ENCODE peak calls at places on chromosomes 16 and 17, in seven cellular contexts. R, P, T, U, M, Q and L are unnamed samples. For H3K4me1, the result is how much of the 10 kb centered on the place peaks cover.

GRCh38 chr17:7825206-7825980 is 8.6 kb upstream of the KDM6B start:
- DNase-seq in R (no peak), P (no peak), T (no peak), U (no peak), M (no peak), Q (no peak), L (no peak)

GRCh38 chr17:7588553-7589203 is 1.2 kb downstream of the SOX15 start:
- DNase-seq in R (no peak), P (no peak), T (no peak), U (no peak), M (peak), Q (no peak), L (no peak)

GRCh38 chr17:41864837-41865595 is at the start of gene KLHL11:
- DNase-seq in R (peak), P (peak), T (peak), U (peak), M (peak), Q (peak), L (no peak)

GRCh38 chr17:29929006-29929543 is 953 bp downstream of the SSH2 start:
- DNase-seq in R (peak), P (no peak), T (peak), U (no peak), M (peak), Q (peak), L (no peak)

GRCh38 chr17:82106697-82107305 is 8.8 kb upstream of the FASN start:
- DNase-seq in R (no peak), P (no peak), T (peak), U (peak), M (no peak), Q (no peak), L (no peak)

GRCh38 chr16:63877401-63877800 is 1244.5 kb downstream of the CDH11 start:
- DNase-seq in R (no peak), P (no peak), T (no peak), U (no peak), M (no peak), Q (no peak), L (no peak)

GRCh38 chr17:75270218-75270965 is 639 bp downstream of the MIF4GD start:
- DNase-seq in R (peak), P (peak), T (peak), U (peak), M (peak), Q (peak), L (no peak)

GRCh38 chr16:78673884-78674283 is 574.4 kb downstream of the WWOX start:
- DNase-seq in R (no peak), P (no peak), T (no peak), U (no peak), M (no peak), Q (no peak), L (no peak)

GRCh38 chr17:1647802-1648581 is 1.7 kb downstream of the RILP start:
- DNase-seq in R (no peak), P (no peak), T (no peak), U (peak), M (no peak), Q (peak), L (no peak)
- H3K4me3 ChIP-seq in R (peak), P (peak), T (peak), U (no peak), M (peak), Q (peak), L (peak)

GRCh38 chr17:49387374-49388289 is 25.6 kb upstream of the ZNF652 start:
- DNase-seq in R (no peak), P (no peak), T (no peak), U (no peak), M (no peak), Q (no peak), L (no peak)

GRCh38 chr17:49386373-49386772 is 24.3 kb upstream of the ZNF652 start:
- DNase-seq in R (no peak), P (no peak), T (no peak), U (no peak), M (no peak), Q (no peak), L (no peak)

GRCh38 chr17:49388692-49389513 is 25.8 kb downstream of the PHB1 start:
- DNase-seq in R (peak), P (no peak), T (no peak), U (no peak), M (no peak), Q (no peak), L (no peak)

GRCh38 chr17:49390548-49391324 is 23.9 kb downstream of the PHB1 start:
- DNase-seq in R (no peak), P (no peak), T (no peak), U (peak), M (no peak), Q (no peak), L (no peak)

DNA sequence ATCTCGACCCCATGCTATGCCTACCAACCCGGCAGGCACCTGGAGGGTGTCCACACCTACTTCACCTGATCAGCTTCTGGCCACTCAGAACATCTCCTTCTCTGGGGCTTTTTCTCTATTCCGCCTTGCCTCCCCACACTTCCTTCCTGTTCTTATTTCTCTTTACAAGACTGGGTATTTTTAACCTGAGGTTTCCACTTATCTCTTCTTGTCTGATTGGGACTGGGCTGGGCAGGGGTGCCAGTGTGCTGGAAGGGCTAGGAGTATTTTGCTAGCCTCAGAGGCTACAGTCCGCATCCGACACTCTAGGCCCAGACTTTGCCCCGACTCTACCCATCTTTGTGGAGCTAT is 26.2 kb upstream of the ZNF652 start:
- DNase-seq in R (no peak), P (no peak), T (no peak), U (no peak), M (no peak), Q (no peak), L (no peak)
- H3K4me1 ChIP-seq in R (under half), P (under half), T (under half), U (under half), M (under half), Q (under half), L (under half)

DNA sequence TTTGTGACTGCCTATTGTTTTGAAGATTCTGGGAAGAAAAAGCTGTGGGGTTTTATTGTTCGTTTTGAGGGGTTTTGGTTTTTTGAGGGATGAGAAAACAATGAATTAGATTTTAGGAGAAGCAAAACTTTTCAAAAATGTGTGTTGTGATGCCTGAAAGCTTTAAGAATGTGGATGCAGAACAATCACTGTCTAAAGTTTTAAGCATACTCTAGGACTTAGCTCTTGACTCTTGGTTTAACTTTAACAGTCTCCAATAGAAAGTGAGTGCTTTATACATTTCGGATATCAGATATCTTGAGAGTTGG is 914 bp downstream of the CFAP52 start:
- DNase-seq in R (no peak), P (no peak), T (no peak), U (no peak), M (no peak), Q (no peak), L (no peak)
- H3K4me3 ChIP-seq in R (no peak), P (no peak), T (no peak), U (no peak), M (no peak), Q (no peak), L (peak)

DNA sequence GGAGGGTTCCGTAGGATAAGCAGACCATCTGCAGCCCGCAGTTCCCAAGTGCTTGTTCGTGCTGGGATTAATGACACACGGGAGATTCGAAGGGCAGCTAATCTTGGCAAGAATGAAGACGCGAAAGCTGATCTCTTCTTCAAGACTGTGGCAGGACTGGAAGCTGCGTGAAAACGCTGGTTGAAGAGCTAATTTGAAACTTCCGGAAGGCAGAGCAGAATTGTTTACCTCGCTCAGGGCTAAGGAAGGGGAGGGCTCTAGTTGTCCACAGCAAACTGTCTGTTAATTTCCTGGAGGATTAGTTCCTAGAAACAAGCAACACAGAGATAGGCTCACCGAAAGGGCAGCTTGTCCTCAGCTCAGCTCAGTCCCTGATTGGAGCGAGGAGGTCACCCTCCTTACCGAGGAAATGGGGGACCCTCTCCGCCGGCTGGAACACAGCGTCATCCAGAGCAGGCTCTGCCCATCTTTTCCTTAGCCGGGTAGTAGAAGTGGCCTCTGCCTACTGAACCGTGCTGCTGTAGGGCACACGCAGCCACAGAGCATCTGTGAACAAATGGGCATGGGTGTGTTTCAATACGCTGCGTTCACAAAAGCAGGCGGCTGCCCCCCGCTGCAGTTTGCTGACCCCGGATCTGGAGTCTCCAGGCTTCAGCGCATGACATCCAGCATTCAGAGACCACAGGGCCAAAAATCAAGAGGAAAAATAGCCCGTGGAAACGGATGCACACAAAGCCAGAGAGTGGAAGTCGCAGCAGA is 16.7 kb upstream of the BAIAP2 start:
- DNase-seq in R (peak), P (no peak), T (peak), U (peak), M (no peak), Q (no peak), L (no peak)
- H3K4me1 ChIP-seq in R (under half), P (under half), T (under half), U (under half), M (under half), Q (under half), L (under half)

GRCh38 chr17:33653389-33653788 is 360.3 kb upstream of the ASIC2 start:
- DNase-seq in R (no peak), P (no peak), T (no peak), U (no peak), M (no peak), Q (peak), L (no peak)

GRCh38 chr17:33651631-33652030 is 358.5 kb upstream of the ASIC2 start:
- DNase-seq in R (no peak), P (no peak), T (no peak), U (no peak), M (peak), Q (peak), L (no peak)

GRCh38 chr17:33642002-33642401 is 348.9 kb upstream of the ASIC2 start:
- DNase-seq in R (no peak), P (no peak), T (no peak), U (no peak), M (no peak), Q (peak), L (no peak)

GRCh38 chr17:33647976-33648375 is 354.9 kb upstream of the ASIC2 start:
- DNase-seq in R (no peak), P (no peak), T (peak), U (no peak), M (peak), Q (peak), L (no peak)
- H3K4me3 ChIP-seq in R (no peak), P (no peak), T (no peak), U (no peak), M (no peak), Q (no peak), L (no peak)

DNA sequence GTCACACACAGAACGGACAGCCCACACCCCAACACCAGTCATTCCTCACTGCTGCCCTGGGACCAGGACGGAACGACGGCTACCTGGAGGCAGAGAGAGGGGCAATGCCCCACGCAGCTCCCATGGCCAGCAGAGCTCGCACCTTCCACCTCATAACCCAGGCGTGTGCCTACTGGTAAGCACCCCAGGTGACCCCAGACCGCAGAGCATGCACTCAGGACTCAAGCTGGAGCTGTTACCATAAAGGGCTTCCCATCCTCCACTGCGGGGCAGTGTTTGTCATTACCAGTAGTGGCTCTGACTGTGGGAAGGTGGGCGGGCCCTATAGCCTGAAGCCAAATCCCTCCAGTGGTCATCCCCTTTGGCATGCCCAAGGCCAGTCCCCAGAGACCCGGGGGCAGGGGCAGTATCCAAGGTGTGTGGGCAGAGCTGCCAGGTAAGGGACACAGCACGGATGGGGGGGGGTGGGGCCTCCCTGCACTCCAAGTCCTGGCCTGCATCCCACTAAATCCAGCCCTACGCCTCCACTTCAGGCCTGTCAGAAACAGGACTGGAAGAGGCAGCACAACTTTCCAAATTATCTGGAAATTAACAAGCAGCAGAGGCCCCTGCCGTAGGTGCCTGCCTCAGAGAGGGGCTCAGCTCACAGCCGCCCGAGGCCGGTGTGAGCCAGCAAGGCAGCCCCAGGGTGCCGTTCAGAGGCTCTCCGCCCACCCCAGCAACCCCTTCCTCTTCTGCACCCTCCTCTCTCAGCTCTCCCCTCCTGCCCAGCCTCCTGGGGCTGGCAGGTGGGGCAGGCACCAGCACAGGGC is 4.8 kb upstream of the BCAR1 start:
- DNase-seq in R (no peak), P (no peak), T (peak), U (no peak), M (no peak), Q (peak), L (no peak)
- H3K4me1 ChIP-seq in R (half or more), P (half or more), T (under half), U (under half), M (half or more), Q (under half), L (half or more)

GRCh38 chr17:46976626-46977270 is 2.3 kb downstream of the RPRML start:
- DNase-seq in R (no peak), P (no peak), T (no peak), U (no peak), M (no peak), Q (peak), L (no peak)
- H3K4me3 ChIP-seq in R (no peak), P (no peak), T (no peak), U (no peak), M (no peak), Q (no peak), L (no peak)

GRCh38 chr17:78342438-78343098 is 17.3 kb downstream of the SOCS3 start:
- DNase-seq in R (peak), P (no peak), T (peak), U (peak), M (peak), Q (peak), L (no peak)
- H3K4me1 ChIP-seq in R (under half), P (half or more), T (under half), U (under half), M (under half), Q (under half), L (under half)

DNA sequence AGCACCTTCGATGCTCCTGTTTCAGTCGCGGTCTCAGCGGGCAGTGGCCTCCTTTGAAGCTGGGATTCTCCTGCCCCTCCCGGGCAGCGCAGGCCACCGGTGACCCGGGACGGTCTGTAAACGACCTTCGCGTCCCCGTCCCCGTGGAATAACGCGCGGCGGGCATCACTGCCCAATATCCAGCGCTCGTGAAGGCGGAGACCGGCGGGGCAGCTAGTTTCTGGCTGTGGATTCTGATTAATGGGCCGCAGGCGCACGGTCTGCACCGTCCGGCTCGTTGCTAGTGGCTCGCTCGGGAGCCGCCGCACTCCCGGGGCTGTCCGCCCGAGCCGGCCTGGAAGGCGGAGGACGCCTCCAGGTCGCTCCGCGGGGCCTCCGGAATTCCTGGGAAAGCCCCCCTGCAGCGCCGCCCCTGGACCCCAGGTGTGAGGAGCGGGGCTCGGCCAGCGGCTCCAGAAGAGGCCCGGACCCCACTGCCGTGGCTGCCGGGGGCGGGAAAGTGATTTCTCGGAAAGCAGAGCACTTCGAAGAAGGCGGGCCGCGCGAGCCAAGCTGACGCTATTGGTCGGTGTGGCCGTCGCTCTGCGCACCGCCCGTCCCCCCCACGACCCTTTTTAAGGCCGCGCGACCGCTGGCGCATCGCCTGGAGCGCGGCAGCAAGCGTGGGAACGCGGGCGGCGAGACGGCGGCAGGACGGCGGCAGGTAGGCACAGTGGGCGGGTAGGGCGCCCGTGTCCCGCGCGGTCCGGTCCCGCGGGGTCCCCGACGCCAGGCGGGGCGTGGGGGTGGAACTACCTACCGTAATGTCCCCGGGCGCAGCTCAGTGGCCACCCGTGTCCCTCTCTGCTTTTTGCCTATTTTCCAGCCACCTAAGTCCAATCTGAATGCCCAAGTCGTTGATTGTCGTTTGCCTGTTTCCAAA is at the start of gene IRF8:
- DNase-seq in R (peak), P (no peak), T (no peak), U (peak), M (no peak), Q (peak), L (no peak)
- H3K4me3 ChIP-seq in R (no peak), P (peak), T (peak), U (peak), M (peak), Q (peak), L (peak)